ENCODE peak calls at places on chromosomes 16 and 17, in seven cellular contexts. One of them, this sample, is unnamed.

GRCh38 chr16:11139624-11140375 is 116.2 kb downstream of the SOCS1 start:
- DNase-seq in psoas muscle: no peak
- DNase-seq in esophagus squamous epithelium: no peak
- DNase-seq in HCT116: peak; percentile 13
- DNase-seq in osteoblast: no peak
- DNase-seq in BE2C: no peak
- DNase-seq in hepatocyte: no peak
- DNase-seq in this sample: no peak

GRCh38 chr16:9141813-9142212 is 50.4 kb downstream of the HAPSTR1 start:
- DNase-seq in psoas muscle: no peak
- DNase-seq in BE2C: no peak
- DNase-seq in hepatocyte: no peak
- DNase-seq in esophagus squamous epithelium: no peak
- DNase-seq in HCT116: no peak
- DNase-seq in osteoblast: no peak
- DNase-seq in this sample: no peak

GRCh38 chr16:62752837-62753236 is 716.6 kb upstream of the CDH8 start:
- DNase-seq in BE2C: peak; percentile 67
- DNase-seq in hepatocyte: no peak
- DNase-seq in HCT116: no peak
- DNase-seq in osteoblast: no peak
- DNase-seq in esophagus squamous epithelium: no peak
- DNase-seq in psoas muscle: no peak
- DNase-seq in this sample: no peak

GRCh38 chr17:20095366-20096080 is 86.4 kb downstream of the SPECC1 start:
- DNase-seq in psoas muscle: peak; percentile 60
- DNase-seq in osteoblast: peak; percentile 71
- DNase-seq in esophagus squamous epithelium: no peak
- DNase-seq in HCT116: peak; percentile 22
- DNase-seq in hepatocyte: peak; percentile 60
- DNase-seq in BE2C: peak; percentile 8
- DNase-seq in this sample: no peak

GRCh38 chr17:9512323-9513168 is 63.1 kb downstream of the STX8 start:
- DNase-seq in psoas muscle: no peak
- DNase-seq in BE2C: no peak
- DNase-seq in HCT116: peak; percentile 65
- DNase-seq in hepatocyte: no peak
- DNase-seq in esophagus squamous epithelium: no peak
- DNase-seq in osteoblast: no peak
- DNase-seq in this sample: no peak

GRCh38 chr17:4679652-4680051 is 24.3 kb downstream of the PELP1 start:
- DNase-seq in BE2C: no peak
- DNase-seq in HCT116: peak; percentile 32
- DNase-seq in esophagus squamous epithelium: no peak
- DNase-seq in osteoblast: peak; percentile 89
- DNase-seq in hepatocyte: peak; percentile 83
- DNase-seq in psoas muscle: no peak
- DNase-seq in this sample: no peak

GRCh38 chr16:67528222-67528869 is at the start of gene RIPOR1:
- DNase-seq in esophagus squamous epithelium: no peak
- DNase-seq in BE2C: peak; percentile 70
- DNase-seq in psoas muscle: peak; percentile 70
- DNase-seq in osteoblast: peak; percentile 96
- DNase-seq in hepatocyte: peak; percentile 77
- DNase-seq in HCT116: no peak
- DNase-seq in this sample: no peak

GRCh38 chr16:85169333-85170065 is 57.2 kb upstream of the CIBAR2 start:
- DNase-seq in HCT116: no peak
- DNase-seq in esophagus squamous epithelium: no peak
- DNase-seq in osteoblast: peak; percentile 96
- DNase-seq in BE2C: peak; percentile 57
- DNase-seq in psoas muscle: no peak
- DNase-seq in hepatocyte: no peak
- DNase-seq in this sample: peak; percentile 71

GRCh38 chr16:71645450-71645849 is 19.5 kb downstream of the MARVELD3 start:
- DNase-seq in psoas muscle: no peak
- DNase-seq in BE2C: peak; percentile 29
- DNase-seq in esophagus squamous epithelium: no peak
- DNase-seq in HCT116: no peak
- DNase-seq in hepatocyte: peak; percentile 23
- DNase-seq in osteoblast: peak; percentile 77
- DNase-seq in this sample: no peak

DNA sequence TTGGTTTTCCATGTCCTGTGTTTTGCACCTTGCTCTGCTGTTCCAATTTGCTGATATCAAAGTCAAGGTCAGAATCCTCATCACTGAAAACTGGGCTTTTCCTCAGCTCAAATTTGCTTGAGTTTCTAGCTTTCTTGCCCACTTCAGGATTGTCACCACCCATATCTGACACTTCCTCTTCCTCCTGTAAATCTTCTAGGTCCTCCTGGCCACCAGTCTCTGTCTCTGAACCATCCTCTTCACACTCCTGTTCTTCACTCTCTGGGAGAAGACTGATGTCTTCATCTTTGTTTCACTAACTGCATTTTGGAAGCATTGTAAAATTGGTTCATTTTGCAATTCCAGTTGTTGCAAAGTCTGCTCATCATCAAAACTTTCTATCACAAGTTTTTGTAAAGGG is 63.4 kb upstream of the RBL2 start:
- DNase-seq in osteoblast: no peak
- DNase-seq in HCT116: no peak
- DNase-seq in BE2C: no peak
- DNase-seq in psoas muscle: no peak
- DNase-seq in esophagus squamous epithelium: no peak
- DNase-seq in hepatocyte: no peak
- DNase-seq in this sample: no peak
- H3K27me3 ChIP-seq in osteoblast: peaks cover 38% of the 10 kb centered on the region
- H3K27me3 ChIP-seq in HCT116: no peaks in the 10 kb centered on the region
- H3K27me3 ChIP-seq in BE2C: peaks cover 36% of the 10 kb centered on the region
- H3K27me3 ChIP-seq in psoas muscle: peaks cover 3% of the 10 kb centered on the region
- H3K27me3 ChIP-seq in esophagus squamous epithelium: peaks cover 44% of the 10 kb centered on the region
- H3K27me3 ChIP-seq in hepatocyte: no peaks in the 10 kb centered on the region
- H3K27me3 ChIP-seq in this sample: peaks cover 13% of the 10 kb centered on the region

GRCh38 chr17:47318197-47318918 is 5.4 kb upstream of the EFCAB13 start:
- DNase-seq in HCT116: no peak
- DNase-seq in BE2C: no peak
- DNase-seq in esophagus squamous epithelium: no peak
- DNase-seq in psoas muscle: no peak
- DNase-seq in osteoblast: no peak
- DNase-seq in hepatocyte: no peak
- DNase-seq in this sample: no peak
- TF ChIP-seq CTCF in HCT116: no peak
- TF ChIP-seq CTCF in BE2C: no peak
- TF ChIP-seq CTCF in esophagus squamous epithelium: no peak
- TF ChIP-seq CTCF in psoas muscle: no peak
- TF ChIP-seq CTCF in osteoblast: no peak
- TF ChIP-seq CTCF in hepatocyte: no peak
- TF ChIP-seq CTCF in this sample: no peak

GRCh38 chr17:83106913-83107655 is 27.7 kb downstream of the METRNL start:
- DNase-seq in psoas muscle: peak; percentile 73
- DNase-seq in HCT116: no peak
- DNase-seq in hepatocyte: no peak
- DNase-seq in BE2C: no peak
- DNase-seq in esophagus squamous epithelium: no peak
- DNase-seq in osteoblast: no peak
- DNase-seq in this sample: no peak

GRCh38 chr17:83106036-83106577 is 26.7 kb downstream of the METRNL start:
- DNase-seq in osteoblast: no peak
- DNase-seq in psoas muscle: no peak
- DNase-seq in HCT116: no peak
- DNase-seq in esophagus squamous epithelium: no peak
- DNase-seq in BE2C: no peak
- DNase-seq in hepatocyte: no peak
- DNase-seq in this sample: no peak

GRCh38 chr17:83109386-83109785 is 30.0 kb downstream of the METRNL start:
- DNase-seq in osteoblast: no peak
- DNase-seq in HCT116: no peak
- DNase-seq in hepatocyte: no peak
- DNase-seq in esophagus squamous epithelium: no peak
- DNase-seq in psoas muscle: no peak
- DNase-seq in BE2C: no peak
- DNase-seq in this sample: no peak

GRCh38 chr17:83108709-83109108 is 29.3 kb downstream of the METRNL start:
- DNase-seq in BE2C: no peak
- DNase-seq in HCT116: no peak
- DNase-seq in hepatocyte: no peak
- DNase-seq in psoas muscle: no peak
- DNase-seq in osteoblast: no peak
- DNase-seq in esophagus squamous epithelium: no peak
- DNase-seq in this sample: no peak

DNA sequence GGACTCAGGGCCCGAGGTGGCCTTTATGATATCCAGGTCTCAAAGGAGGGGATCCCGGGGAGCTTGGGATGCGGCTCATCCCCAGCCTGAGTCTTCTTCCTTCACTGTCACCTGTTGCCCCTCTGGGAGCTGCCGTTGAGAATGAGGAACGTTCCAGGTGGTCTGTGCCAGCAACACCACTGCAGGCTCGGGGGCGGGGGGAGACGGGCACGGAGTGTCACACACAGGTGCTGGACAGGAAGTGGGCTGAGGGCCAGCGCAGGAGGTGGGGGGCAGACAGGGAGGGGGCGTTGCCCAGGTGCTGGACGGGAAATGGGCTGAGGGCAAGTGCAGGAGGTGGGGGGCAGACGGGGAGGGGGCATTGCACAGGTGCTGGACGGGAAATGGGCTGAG is 28.2 kb downstream of the METRNL start:
- DNase-seq in HCT116: no peak
- DNase-seq in osteoblast: no peak
- DNase-seq in esophagus squamous epithelium: no peak
- DNase-seq in BE2C: no peak
- DNase-seq in psoas muscle: no peak
- DNase-seq in hepatocyte: no peak
- DNase-seq in this sample: no peak
- H3K27me3 ChIP-seq in HCT116: peaks cover 3% of the 10 kb centered on the region
- H3K27me3 ChIP-seq in osteoblast: no peaks in the 10 kb centered on the region
- H3K27me3 ChIP-seq in esophagus squamous epithelium: peaks cover 62% of the 10 kb centered on the region
- H3K27me3 ChIP-seq in BE2C: no peaks in the 10 kb centered on the region
- H3K27me3 ChIP-seq in psoas muscle: no peaks in the 10 kb centered on the region
- H3K27me3 ChIP-seq in hepatocyte: no peaks in the 10 kb centered on the region
- H3K27me3 ChIP-seq in this sample: no peaks in the 10 kb centered on the region

GRCh38 chr17:14212401-14212800 is 24.3 kb downstream of the CDRT15 start:
- DNase-seq in psoas muscle: no peak
- DNase-seq in osteoblast: no peak
- DNase-seq in BE2C: no peak
- DNase-seq in esophagus squamous epithelium: no peak
- DNase-seq in hepatocyte: no peak
- DNase-seq in HCT116: no peak
- DNase-seq in this sample: no peak

GRCh38 chr17:14209215-14209614 is 27.4 kb downstream of the CDRT15 start:
- DNase-seq in psoas muscle: no peak
- DNase-seq in osteoblast: no peak
- DNase-seq in HCT116: peak; percentile 13
- DNase-seq in BE2C: no peak
- DNase-seq in hepatocyte: peak; percentile 46
- DNase-seq in esophagus squamous epithelium: no peak
- DNase-seq in this sample: no peak

GRCh38 chr17:14211246-14211645 is 25.4 kb downstream of the CDRT15 start:
- DNase-seq in esophagus squamous epithelium: no peak
- DNase-seq in hepatocyte: no peak
- DNase-seq in osteoblast: no peak
- DNase-seq in HCT116: no peak
- DNase-seq in BE2C: no peak
- DNase-seq in psoas muscle: no peak
- DNase-seq in this sample: no peak

GRCh38 chr17:14214271-14214670 is 22.4 kb downstream of the CDRT15 start:
- DNase-seq in BE2C: no peak
- DNase-seq in psoas muscle: no peak
- DNase-seq in hepatocyte: no peak
- DNase-seq in osteoblast: peak; percentile 90
- DNase-seq in esophagus squamous epithelium: no peak
- DNase-seq in HCT116: no peak
- DNase-seq in this sample: no peak

GRCh38 chr17:14211778-14212177 is 24.9 kb downstream of the CDRT15 start:
- DNase-seq in BE2C: no peak
- DNase-seq in osteoblast: peak; percentile 88
- DNase-seq in HCT116: no peak
- DNase-seq in hepatocyte: no peak
- DNase-seq in esophagus squamous epithelium: no peak
- DNase-seq in psoas muscle: peak; percentile 37
- DNase-seq in this sample: peak; percentile 90
- TF ChIP-seq CTCF in BE2C: no peak
- TF ChIP-seq CTCF in osteoblast: peak; percentile 43
- TF ChIP-seq CTCF in HCT116: no peak
- TF ChIP-seq CTCF in hepatocyte: no peak
- TF ChIP-seq CTCF in esophagus squamous epithelium: peak; percentile 45
- TF ChIP-seq CTCF in psoas muscle: peak; percentile 40
- TF ChIP-seq CTCF in this sample: peak; percentile 53

GRCh38 chr17:79808763-79809529 is 12.1 kb upstream of the CBX8 start:
- DNase-seq in hepatocyte: peak; percentile 75
- DNase-seq in osteoblast: no peak
- DNase-seq in BE2C: no peak
- DNase-seq in HCT116: peak; percentile 60
- DNase-seq in esophagus squamous epithelium: no peak
- DNase-seq in psoas muscle: no peak
- DNase-seq in this sample: no peak
- H3K27me3 ChIP-seq in hepatocyte: peaks cover 85% of the 10 kb centered on the region
- H3K27me3 ChIP-seq in osteoblast: peaks cover 92% of the 10 kb centered on the region
- H3K27me3 ChIP-seq in BE2C: no peaks in the 10 kb centered on the region
- H3K27me3 ChIP-seq in HCT116: peaks cover 6% of the 10 kb centered on the region
- H3K27me3 ChIP-seq in esophagus squamous epithelium: peaks cover 100% of the 10 kb centered on the region
- H3K27me3 ChIP-seq in psoas muscle: no peaks in the 10 kb centered on the region
- H3K27me3 ChIP-seq in this sample: peaks cover 100% of the 10 kb centered on the region

GRCh38 chr16:66521951-66522771 is 27.8 kb downstream of the TK2 start:
- DNase-seq in osteoblast: peak; percentile 89
- DNase-seq in hepatocyte: peak; percentile 21
- DNase-seq in HCT116: peak; percentile 90
- DNase-seq in psoas muscle: no peak
- DNase-seq in BE2C: no peak
- DNase-seq in esophagus squamous epithelium: no peak
- DNase-seq in this sample: peak; percentile 90

GRCh38 chr16:66525396-66526180 is 24.3 kb downstream of the TK2 start:
- DNase-seq in BE2C: no peak
- DNase-seq in esophagus squamous epithelium: no peak
- DNase-seq in hepatocyte: no peak
- DNase-seq in osteoblast: peak; percentile 86
- DNase-seq in HCT116: no peak
- DNase-seq in psoas muscle: no peak
- DNase-seq in this sample: no peak

GRCh38 chr16:66523861-66524354 is 26.0 kb downstream of the TK2 start:
- DNase-seq in BE2C: no peak
- DNase-seq in esophagus squamous epithelium: no peak
- DNase-seq in psoas muscle: no peak
- DNase-seq in hepatocyte: no peak
- DNase-seq in HCT116: no peak
- DNase-seq in osteoblast: no peak
- DNase-seq in this sample: no peak

GRCh38 chr16:66522816-66523590 is 26.9 kb downstream of the TK2 start:
- DNase-seq in HCT116: no peak
- DNase-seq in hepatocyte: no peak
- DNase-seq in psoas muscle: no peak
- DNase-seq in BE2C: no peak
- DNase-seq in esophagus squamous epithelium: no peak
- DNase-seq in osteoblast: no peak
- DNase-seq in this sample: no peak

GRCh38 chr16:66524601-66525164 is 25.2 kb downstream of the TK2 start:
- DNase-seq in osteoblast: no peak
- DNase-seq in HCT116: no peak
- DNase-seq in hepatocyte: no peak
- DNase-seq in BE2C: no peak
- DNase-seq in esophagus squamous epithelium: no peak
- DNase-seq in psoas muscle: no peak
- DNase-seq in this sample: peak; percentile 77
- TF ChIP-seq CTCF in osteoblast: no peak
- TF ChIP-seq CTCF in HCT116: no peak
- TF ChIP-seq CTCF in hepatocyte: no peak
- TF ChIP-seq CTCF in BE2C: no peak
- TF ChIP-seq CTCF in esophagus squamous epithelium: no peak
- TF ChIP-seq CTCF in psoas muscle: no peak
- TF ChIP-seq CTCF in this sample: no peak